ENCODE peak calls at places on chromosomes 11 and 22, in seven cellular contexts. G is fibroblast of lung; X is NCI-H524 treated with DMSO at 0.1 percent for 48 hours; P is activated CD4-positive, CD25-positive, alpha-beta regulatory T cell treated with anti-CD3 and anti-CD28 coated beads, Interleukin-2, amount 50 U/mL, for 16 hours; O is amniotic epithelial cell; L is left colon; M is cardiac septum. Z is an unnamed sample.

GRCh38 chr11:32113200-32113599 is 22.3 kb downstream of the RCN1 start:
- DNase-seq in G (peak; percentile 93), X (peak; percentile 25), P (no peak), O (no peak), L (no peak), M (no peak), Z (no peak)

GRCh38 chr22:26326803-26327202 is 102.3 kb upstream of the ASPHD2 start:
- DNase-seq in G (no peak), X (no peak), P (no peak), O (no peak), L (no peak), M (no peak), Z (no peak)

GRCh38 chr11:92396133-92396532 is 171.5 kb downstream of the FAT3 start:
- DNase-seq in G (no peak), X (no peak), P (no peak), O (no peak), L (no peak), M (no peak), Z (no peak)

GRCh38 chr11:46389450-46390330 is 1.9 kb downstream of the CHRM4 start:
- DNase-seq in G (peak; percentile 52), X (no peak), P (no peak), O (peak; percentile 28), L (no peak), M (no peak), Z (no peak)

GRCh38 chr22:24952837-24953293 is 349 bp downstream of the KIAA1671 start:
- DNase-seq in G (peak; percentile 47), X (no peak), P (no peak), O (peak; percentile 40), L (peak; percentile 67), M (no peak), Z (no peak)

GRCh38 chr11:71447791-71448256 is 369 bp downstream of the DHCR7 start:
- DNase-seq in G (no peak), X (no peak), P (no peak), O (peak; percentile 17), L (no peak), M (no peak), Z (no peak)

GRCh38 chr11:122127020-122127419 is 11.0 kb upstream of the BLID start:
- DNase-seq in G (no peak), X (no peak), P (no peak), O (no peak), L (no peak), M (no peak), Z (no peak)

GRCh38 chr22:44154431-44154942 is 26.2 kb upstream of the PARVG start:
- DNase-seq in G (peak; percentile 40), X (no peak), P (no peak), O (peak; percentile 88), L (no peak), M (no peak), Z (no peak)

GRCh38 chr11:47213985-47214564 is 699 bp upstream of the DDB2 start:
- DNase-seq in G (peak; percentile 86), X (peak; percentile 35), P (peak; percentile 72), O (peak; percentile 91), L (peak; percentile 97), M (peak; percentile 96), Z (no peak)

GRCh38 chr11:36056160-36056751 is 112.4 kb downstream of the LDLRAD3 start:
- DNase-seq in G (peak; percentile 55), X (no peak), P (no peak), O (peak; percentile 53), L (no peak), M (no peak), Z (no peak)

GRCh38 chr11:120546312-120547205 is 35.0 kb downstream of the GRIK4 start:
- DNase-seq in G (peak; percentile 97), X (no peak), P (no peak), O (peak; percentile 95), L (no peak), M (no peak), Z (no peak)

GRCh38 chr11:117421041-117421440 is 93.4 kb downstream of the CEP164 start:
- DNase-seq in G (no peak), X (no peak), P (no peak), O (peak; percentile 2), L (no peak), M (peak; percentile 60), Z (no peak)

GRCh38 chr22:38012604-38013072 is 28.3 kb upstream of the SOX10 start:
- DNase-seq in G (peak; percentile 45), X (no peak), P (no peak), O (peak; percentile 30), L (no peak), M (no peak), Z (no peak)

GRCh38 chr11:73141031-73141308 is 1.1 kb downstream of the FCHSD2 start:
- DNase-seq in G (no peak), X (no peak), P (no peak), O (no peak), L (no peak), M (no peak), Z (no peak)

Z was measured in SK-N-MC.